ENCODE peak calls at places on chromosomes 5 and 9, in four cellular contexts. One of them, this sample, is unnamed.

GRCh38 chr5:10665799-10666198 is 95.2 kb downstream of the DAP start:
- DNase-seq in A549: no peak
- DNase-seq in HepG2: no peak
- DNase-seq in K562: no peak
- DNase-seq in this sample: no peak

GRCh38 chr5:163978897-163979296 is 473.5 kb downstream of the MAT2B start:
- DNase-seq in A549: no peak
- DNase-seq in HepG2: no peak
- DNase-seq in K562: no peak
- DNase-seq in this sample: no peak

GRCh38 chr9:69604568-69605219 is 67.5 kb downstream of the APBA1 start:
- DNase-seq in A549: no peak
- DNase-seq in HepG2: no peak
- DNase-seq in K562: no peak
- DNase-seq in this sample: no peak

GRCh38 chr9:4048441-4048840 is 251.4 kb downstream of the GLIS3 start:
- DNase-seq in A549: peak; percentile 10
- DNase-seq in HepG2: no peak
- DNase-seq in K562: no peak
- DNase-seq in this sample: no peak

GRCh38 chr5:60811105-60811504 is 33.0 kb downstream of the ELOVL7 start:
- DNase-seq in A549: no peak
- DNase-seq in HepG2: no peak
- DNase-seq in K562: no peak
- DNase-seq in this sample: no peak

GRCh38 chr9:6708732-6709131 is 49.0 kb upstream of the KDM4C start:
- DNase-seq in A549: no peak
- DNase-seq in HepG2: no peak
- DNase-seq in K562: no peak
- DNase-seq in this sample: no peak

GRCh38 chr5:72117281-72117680 is 10.0 kb downstream of the MAP1B start:
- DNase-seq in A549: no peak
- DNase-seq in HepG2: no peak
- DNase-seq in K562: no peak
- DNase-seq in this sample: no peak

GRCh38 chr9:108786756-108787663 is 68.8 kb downstream of the ACTL7B start:
- DNase-seq in A549: peak; percentile 21
- DNase-seq in HepG2: no peak
- DNase-seq in K562: no peak
- DNase-seq in this sample: no peak

GRCh38 chr9:135980926-135981630 is 19.9 kb upstream of the UBAC1 start:
- DNase-seq in A549: no peak
- DNase-seq in HepG2: no peak
- DNase-seq in K562: no peak
- DNase-seq in this sample: no peak

GRCh38 chr9:32589083-32589713 is 16.2 kb upstream of the NDUFB6 start:
- DNase-seq in A549: peak; percentile 53
- DNase-seq in HepG2: peak; percentile 28
- DNase-seq in K562: no peak
- DNase-seq in this sample: no peak

GRCh38 chr9:32596096-32596865 is 23.3 kb upstream of the NDUFB6 start:
- DNase-seq in A549: no peak
- DNase-seq in HepG2: no peak
- DNase-seq in K562: no peak
- DNase-seq in this sample: no peak

GRCh38 chr9:32590476-32590875 is 17.5 kb upstream of the NDUFB6 start:
- DNase-seq in A549: no peak
- DNase-seq in HepG2: no peak
- DNase-seq in K562: no peak
- DNase-seq in this sample: no peak

GRCh38 chr9:32587901-32588300 is 14.9 kb upstream of the NDUFB6 start:
- DNase-seq in A549: no peak
- DNase-seq in HepG2: no peak
- DNase-seq in K562: no peak
- DNase-seq in this sample: no peak

GRCh38 chr9:32590898-32591297 is 17.9 kb upstream of the NDUFB6 start:
- DNase-seq in A549: no peak
- DNase-seq in HepG2: no peak
- DNase-seq in K562: no peak
- DNase-seq in this sample: no peak
- TF ChIP-seq HDAC2 in A549: no peak
- TF ChIP-seq HDAC2 in HepG2: no peak
- TF ChIP-seq HDAC2 in K562: no peak
- TF ChIP-seq HDAC2 in this sample: no peak

GRCh38 chr9:97594414-97594921 is 38.7 kb downstream of the TSTD2 start:
- DNase-seq in A549: no peak
- DNase-seq in HepG2: no peak
- DNase-seq in K562: no peak
- DNase-seq in this sample: no peak
- TF ChIP-seq HDAC2 in A549: no peak
- TF ChIP-seq HDAC2 in HepG2: no peak
- TF ChIP-seq HDAC2 in K562: no peak
- TF ChIP-seq HDAC2 in this sample: no peak

GRCh38 chr5:154110781-154111180 is 72.0 kb downstream of the MFAP3 start:
- DNase-seq in A549: no peak
- DNase-seq in HepG2: no peak
- DNase-seq in K562: no peak
- DNase-seq in this sample: no peak
- TF ChIP-seq HDAC2 in A549: no peak
- TF ChIP-seq HDAC2 in HepG2: no peak
- TF ChIP-seq HDAC2 in K562: no peak
- TF ChIP-seq HDAC2 in this sample: no peak

GRCh38 chr5:31218978-31219377 is 25.5 kb downstream of the CDH6 start:
- DNase-seq in A549: no peak
- DNase-seq in HepG2: peak; percentile 48
- DNase-seq in K562: no peak
- DNase-seq in this sample: no peak
- TF ChIP-seq HDAC2 in A549: no peak
- TF ChIP-seq HDAC2 in HepG2: no peak
- TF ChIP-seq HDAC2 in K562: no peak
- TF ChIP-seq HDAC2 in this sample: no peak

GRCh38 chr5:83149671-83150070 is 72.3 kb downstream of the XRCC4 start:
- DNase-seq in A549: peak; percentile 3
- DNase-seq in HepG2: no peak
- DNase-seq in K562: no peak
- DNase-seq in this sample: no peak

GRCh38 chr5:83147593-83147992 is 70.2 kb downstream of the XRCC4 start:
- DNase-seq in A549: no peak
- DNase-seq in HepG2: no peak
- DNase-seq in K562: no peak
- DNase-seq in this sample: no peak

GRCh38 chr5:83157120-83157519 is 79.8 kb downstream of the XRCC4 start:
- DNase-seq in A549: no peak
- DNase-seq in HepG2: no peak
- DNase-seq in K562: no peak
- DNase-seq in this sample: no peak

GRCh38 chr5:83148370-83148769 is 71.0 kb downstream of the XRCC4 start:
- DNase-seq in A549: no peak
- DNase-seq in HepG2: no peak
- DNase-seq in K562: no peak
- DNase-seq in this sample: no peak

DNA sequence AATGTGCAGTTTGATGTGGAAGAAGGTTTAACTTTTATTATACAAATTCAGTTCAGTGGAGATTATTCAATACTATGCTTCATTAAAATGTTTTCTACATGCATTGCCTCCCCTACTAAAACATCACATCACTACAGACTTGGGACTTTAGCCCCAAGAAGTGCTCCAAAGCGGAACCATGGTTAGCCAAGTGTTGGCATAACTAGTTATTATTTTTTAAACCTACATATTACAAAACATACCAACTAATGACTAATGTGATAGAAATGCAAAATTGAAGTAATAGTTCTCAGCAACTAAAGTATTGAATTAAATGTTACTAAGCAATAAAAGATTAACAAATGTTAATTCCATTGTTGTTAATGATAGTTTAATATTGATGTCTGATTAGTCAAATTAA is 74.5 kb downstream of the XRCC4 start:
- DNase-seq in A549: no peak
- DNase-seq in HepG2: no peak
- DNase-seq in K562: no peak
- DNase-seq in this sample: no peak
- TF ChIP-seq HDAC2 in A549: no peak
- TF ChIP-seq HDAC2 in HepG2: no peak
- TF ChIP-seq HDAC2 in K562: no peak
- TF ChIP-seq HDAC2 in this sample: no peak

GRCh38 chr5:62791059-62791458 is 212.4 kb downstream of the LRRC70 start:
- DNase-seq in A549: no peak
- DNase-seq in HepG2: peak; percentile 10
- DNase-seq in K562: no peak
- DNase-seq in this sample: no peak
- TF ChIP-seq HDAC2 in A549: no peak
- TF ChIP-seq HDAC2 in HepG2: no peak
- TF ChIP-seq HDAC2 in K562: no peak
- TF ChIP-seq HDAC2 in this sample: no peak

GRCh38 chr5:172110260-172110815 is 77.7 kb downstream of the STK10 start:
- DNase-seq in A549: no peak
- DNase-seq in HepG2: no peak
- DNase-seq in K562: no peak
- DNase-seq in this sample: no peak

GRCh38 chr5:172107606-172108005 is 80.4 kb downstream of the STK10 start:
- DNase-seq in A549: peak; percentile 24
- DNase-seq in HepG2: no peak
- DNase-seq in K562: no peak
- DNase-seq in this sample: no peak

GRCh38 chr5:172113036-172113435 is 75.0 kb downstream of the STK10 start:
- DNase-seq in A549: no peak
- DNase-seq in HepG2: no peak
- DNase-seq in K562: no peak
- DNase-seq in this sample: no peak

GRCh38 chr5:172109749-172110148 is 78.3 kb downstream of the STK10 start:
- DNase-seq in A549: no peak
- DNase-seq in HepG2: no peak
- DNase-seq in K562: no peak
- DNase-seq in this sample: no peak

DNA sequence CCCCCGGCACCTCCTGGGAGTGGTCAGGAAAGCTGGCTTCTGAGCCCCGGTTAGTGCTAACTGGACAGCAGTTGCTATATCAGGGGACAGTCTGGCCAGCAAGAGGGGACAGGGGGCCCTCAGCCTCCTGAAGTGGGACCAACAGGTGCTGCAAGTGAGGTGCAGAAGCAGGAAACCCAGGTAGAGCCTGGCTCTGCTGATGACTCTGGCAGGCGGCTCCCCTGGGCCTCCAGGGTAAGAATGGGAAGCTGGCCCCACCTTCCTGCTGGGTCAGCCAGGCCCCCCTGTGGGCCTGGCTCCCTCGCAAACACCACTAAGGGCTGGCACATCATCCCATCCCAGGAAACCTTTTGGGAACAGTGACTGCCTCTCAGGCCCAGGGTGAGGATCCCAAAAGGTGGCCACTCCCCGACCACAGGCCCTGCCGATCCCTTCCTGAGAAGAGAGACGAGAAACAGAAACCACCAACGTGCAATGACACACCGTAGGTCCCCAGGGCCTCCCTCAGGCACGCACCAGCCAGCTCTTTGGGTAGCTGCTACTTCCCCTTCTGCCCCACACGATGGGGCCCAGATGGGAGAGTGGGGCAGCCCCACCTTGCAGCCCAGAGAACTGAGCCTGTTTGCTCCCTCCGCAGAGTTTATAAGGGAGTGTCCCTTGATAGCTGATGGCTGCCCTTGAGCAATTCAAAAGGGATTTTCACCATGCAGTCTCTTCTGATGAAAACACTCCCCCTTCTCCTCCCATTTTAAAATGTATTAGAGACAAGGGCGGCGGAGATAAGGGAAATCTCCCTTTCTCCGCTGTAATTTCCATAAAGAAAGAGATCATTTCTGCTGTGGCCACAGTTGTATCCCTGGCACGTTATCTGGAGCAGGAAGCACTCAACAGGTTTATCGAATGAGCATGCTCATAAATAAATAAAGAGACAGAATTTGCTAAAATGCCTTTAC is 76.8 kb downstream of the STK10 start:
- DNase-seq in A549: no peak
- DNase-seq in HepG2: no peak
- DNase-seq in K562: peak; percentile 40
- DNase-seq in this sample: no peak
- TF ChIP-seq HDAC2 in A549: no peak
- TF ChIP-seq HDAC2 in HepG2: no peak
- TF ChIP-seq HDAC2 in K562: no peak
- TF ChIP-seq HDAC2 in this sample: no peak

This sample was measured in H1.